ENCODE peak calls at places on chromosomes 11 and 22, in eight cellular contexts. One of them, this sample, is unnamed.

GRCh38 chr22:46576556-46577351 is 39.3 kb upstream of the CELSR1 start:
- DNase-seq in lower leg skin: no peak
- DNase-seq in MCF 10A: peak; percentile 30
- DNase-seq in progenitor cell of endocrine pancreas: peak; percentile 34
- DNase-seq in GM20000: peak; percentile 96
- DNase-seq in DND-41: peak; percentile 70
- DNase-seq in tibial nerve: no peak
- DNase-seq in heart right ventricle: no peak
- DNase-seq in this sample: peak; percentile 75

GRCh38 chr11:9139628-9140357 is 48.4 kb upstream of the SCUBE2 start:
- DNase-seq in progenitor cell of endocrine pancreas: no peak
- DNase-seq in DND-41: no peak
- DNase-seq in lower leg skin: no peak
- DNase-seq in tibial nerve: no peak
- DNase-seq in heart right ventricle: no peak
- DNase-seq in GM20000: no peak
- DNase-seq in MCF 10A: no peak
- DNase-seq in this sample: no peak

GRCh38 chr22:47225931-47226633 is 463.6 kb downstream of the TBC1D22A start:
- DNase-seq in heart right ventricle: no peak
- DNase-seq in progenitor cell of endocrine pancreas: peak; percentile 2
- DNase-seq in MCF 10A: no peak
- DNase-seq in tibial nerve: no peak
- DNase-seq in DND-41: no peak
- DNase-seq in GM20000: no peak
- DNase-seq in lower leg skin: no peak
- DNase-seq in this sample: no peak

GRCh38 chr11:30774451-30774850 is 188.3 kb upstream of the MPPED2 start:
- DNase-seq in lower leg skin: no peak
- DNase-seq in heart right ventricle: no peak
- DNase-seq in DND-41: no peak
- DNase-seq in GM20000: no peak
- DNase-seq in MCF 10A: no peak
- DNase-seq in tibial nerve: no peak
- DNase-seq in progenitor cell of endocrine pancreas: no peak
- DNase-seq in this sample: peak; percentile 47

GRCh38 chr11:130600139-130600538 is 151.7 kb downstream of the ADAMTS15 start:
- DNase-seq in progenitor cell of endocrine pancreas: no peak
- DNase-seq in tibial nerve: no peak
- DNase-seq in lower leg skin: no peak
- DNase-seq in heart right ventricle: no peak
- DNase-seq in GM20000: no peak
- DNase-seq in MCF 10A: no peak
- DNase-seq in DND-41: no peak
- DNase-seq in this sample: no peak

GRCh38 chr11:116072776-116073175 is 568.6 kb upstream of the CADM1 start:
- DNase-seq in tibial nerve: no peak
- DNase-seq in heart right ventricle: no peak
- DNase-seq in DND-41: peak; percentile 5
- DNase-seq in progenitor cell of endocrine pancreas: no peak
- DNase-seq in lower leg skin: no peak
- DNase-seq in GM20000: no peak
- DNase-seq in MCF 10A: no peak
- DNase-seq in this sample: peak; percentile 32

GRCh38 chr22:45170001-45170466 is 6.3 kb downstream of the NUP50 start:
- DNase-seq in lower leg skin: no peak
- DNase-seq in tibial nerve: no peak
- DNase-seq in heart right ventricle: no peak
- DNase-seq in MCF 10A: no peak
- DNase-seq in DND-41: no peak
- DNase-seq in GM20000: no peak
- DNase-seq in progenitor cell of endocrine pancreas: no peak
- DNase-seq in this sample: no peak

GRCh38 chr11:134479206-134479955 is 67.3 kb upstream of the B3GAT1 start:
- DNase-seq in DND-41: no peak
- DNase-seq in lower leg skin: no peak
- DNase-seq in GM20000: no peak
- DNase-seq in heart right ventricle: no peak
- DNase-seq in tibial nerve: no peak
- DNase-seq in progenitor cell of endocrine pancreas: no peak
- DNase-seq in MCF 10A: no peak
- DNase-seq in this sample: no peak

GRCh38 chr11:2427721-2428321 is 16.5 kb downstream of the TRPM5 start:
- DNase-seq in progenitor cell of endocrine pancreas: no peak
- DNase-seq in heart right ventricle: no peak
- DNase-seq in tibial nerve: no peak
- DNase-seq in MCF 10A: no peak
- DNase-seq in GM20000: no peak
- DNase-seq in DND-41: no peak
- DNase-seq in lower leg skin: no peak
- DNase-seq in this sample: no peak

GRCh38 chr11:86483591-86484163 is 109.0 kb downstream of the CCDC81 start:
- DNase-seq in DND-41: no peak
- DNase-seq in tibial nerve: no peak
- DNase-seq in progenitor cell of endocrine pancreas: no peak
- DNase-seq in heart right ventricle: no peak
- DNase-seq in MCF 10A: no peak
- DNase-seq in GM20000: no peak
- DNase-seq in lower leg skin: peak; percentile 33
- DNase-seq in this sample: no peak

GRCh38 chr11:12723410-12724297 is 49.4 kb downstream of the TEAD1 start:
- DNase-seq in lower leg skin: peak; percentile 44
- DNase-seq in heart right ventricle: no peak
- DNase-seq in progenitor cell of endocrine pancreas: no peak
- DNase-seq in DND-41: no peak
- DNase-seq in MCF 10A: peak; percentile 48
- DNase-seq in GM20000: no peak
- DNase-seq in tibial nerve: no peak
- DNase-seq in this sample: no peak

GRCh38 chr11:113505046-113505445 is 29.8 kb upstream of the DRD2 start:
- DNase-seq in heart right ventricle: no peak
- DNase-seq in MCF 10A: no peak
- DNase-seq in lower leg skin: no peak
- DNase-seq in progenitor cell of endocrine pancreas: no peak
- DNase-seq in GM20000: no peak
- DNase-seq in tibial nerve: no peak
- DNase-seq in DND-41: no peak
- DNase-seq in this sample: no peak

GRCh38 chr11:110311783-110312578 is 15.6 kb upstream of the RDX start:
- DNase-seq in heart right ventricle: no peak
- DNase-seq in GM20000: no peak
- DNase-seq in lower leg skin: no peak
- DNase-seq in DND-41: no peak
- DNase-seq in progenitor cell of endocrine pancreas: no peak
- DNase-seq in tibial nerve: no peak
- DNase-seq in MCF 10A: peak; percentile 57
- DNase-seq in this sample: no peak

GRCh38 chr11:64876226-64876750 is 2.1 kb downstream of the EHD1 start:
- DNase-seq in MCF 10A: no peak
- DNase-seq in heart right ventricle: no peak
- DNase-seq in lower leg skin: no peak
- DNase-seq in tibial nerve: no peak
- DNase-seq in GM20000: no peak
- DNase-seq in DND-41: no peak
- DNase-seq in progenitor cell of endocrine pancreas: no peak
- DNase-seq in this sample: no peak

GRCh38 chr11:61480261-61480660 is 28.3 kb upstream of the LRRC10B start:
- DNase-seq in GM20000: no peak
- DNase-seq in lower leg skin: no peak
- DNase-seq in MCF 10A: no peak
- DNase-seq in progenitor cell of endocrine pancreas: no peak
- DNase-seq in heart right ventricle: no peak
- DNase-seq in tibial nerve: no peak
- DNase-seq in DND-41: no peak
- DNase-seq in this sample: no peak

GRCh38 chr11:83666149-83666548 is 380.0 kb upstream of the CCDC90B start:
- DNase-seq in tibial nerve: no peak
- DNase-seq in lower leg skin: no peak
- DNase-seq in MCF 10A: no peak
- DNase-seq in progenitor cell of endocrine pancreas: no peak
- DNase-seq in heart right ventricle: no peak
- DNase-seq in DND-41: no peak
- DNase-seq in GM20000: no peak
- DNase-seq in this sample: no peak

GRCh38 chr11:26583550-26583949 is 11.5 kb upstream of the MUC15 start:
- DNase-seq in lower leg skin: peak; percentile 69
- DNase-seq in progenitor cell of endocrine pancreas: no peak
- DNase-seq in heart right ventricle: no peak
- DNase-seq in GM20000: no peak
- DNase-seq in DND-41: no peak
- DNase-seq in MCF 10A: peak; percentile 92
- DNase-seq in tibial nerve: no peak
- DNase-seq in this sample: no peak

GRCh38 chr11:22879615-22880014 is 19.3 kb upstream of the CCDC179 start:
- DNase-seq in tibial nerve: no peak
- DNase-seq in DND-41: no peak
- DNase-seq in progenitor cell of endocrine pancreas: no peak
- DNase-seq in heart right ventricle: no peak
- DNase-seq in lower leg skin: no peak
- DNase-seq in GM20000: no peak
- DNase-seq in MCF 10A: no peak
- DNase-seq in this sample: no peak

GRCh38 chr11:3155691-3156258 is 9.3 kb downstream of the OSBPL5 start:
- DNase-seq in heart right ventricle: no peak
- DNase-seq in GM20000: no peak
- DNase-seq in DND-41: no peak
- DNase-seq in progenitor cell of endocrine pancreas: no peak
- DNase-seq in MCF 10A: no peak
- DNase-seq in lower leg skin: no peak
- DNase-seq in tibial nerve: no peak
- DNase-seq in this sample: peak; percentile 12

GRCh38 chr22:18152519-18152918 is 2.5 kb downstream of the USP18 start:
- DNase-seq in progenitor cell of endocrine pancreas: no peak
- DNase-seq in tibial nerve: no peak
- DNase-seq in MCF 10A: no peak
- DNase-seq in DND-41: no peak
- DNase-seq in heart right ventricle: no peak
- DNase-seq in GM20000: peak; percentile 92
- DNase-seq in lower leg skin: no peak
- DNase-seq in this sample: no peak

GRCh38 chr11:88179966-88180629 is 4.9 kb upstream of the RAB38 start:
- DNase-seq in heart right ventricle: no peak
- DNase-seq in progenitor cell of endocrine pancreas: no peak
- DNase-seq in DND-41: no peak
- DNase-seq in GM20000: no peak
- DNase-seq in lower leg skin: no peak
- DNase-seq in tibial nerve: no peak
- DNase-seq in MCF 10A: peak; percentile 88
- DNase-seq in this sample: no peak
- TF ChIP-seq CTCF in heart right ventricle: no peak
- TF ChIP-seq CTCF in progenitor cell of endocrine pancreas: peak; percentile 11
- TF ChIP-seq CTCF in DND-41: no peak
- TF ChIP-seq CTCF in GM20000: no peak
- TF ChIP-seq CTCF in lower leg skin: no peak
- TF ChIP-seq CTCF in tibial nerve: no peak
- TF ChIP-seq CTCF in MCF 10A: no peak
- TF ChIP-seq CTCF in this sample: no peak

GRCh38 chr22:29553391-29554224 is at the start of gene THOC5:
- DNase-seq in heart right ventricle: peak; percentile 95
- DNase-seq in MCF 10A: peak; percentile 97
- DNase-seq in progenitor cell of endocrine pancreas: peak; percentile 79
- DNase-seq in lower leg skin: peak; percentile 94
- DNase-seq in DND-41: peak; percentile 93
- DNase-seq in tibial nerve: peak; percentile 89
- DNase-seq in GM20000: peak; percentile 97
- DNase-seq in this sample: peak; percentile 90
- TF ChIP-seq CTCF in heart right ventricle: peak; percentile 86
- TF ChIP-seq CTCF in MCF 10A: peak; percentile 23
- TF ChIP-seq CTCF in progenitor cell of endocrine pancreas: peak; percentile 57
- TF ChIP-seq CTCF in lower leg skin: peak; percentile 32
- TF ChIP-seq CTCF in DND-41: peak; percentile 57
- TF ChIP-seq CTCF in tibial nerve: peak; percentile 55
- TF ChIP-seq CTCF in GM20000: peak; percentile 32
- TF ChIP-seq CTCF in this sample: peak; percentile 45

GRCh38 chr22:23894710-23895598 is 771 bp downstream of the MIF start:
- DNase-seq in GM20000: peak; percentile 84
- DNase-seq in progenitor cell of endocrine pancreas: peak; percentile 69
- DNase-seq in MCF 10A: peak; percentile 88
- DNase-seq in lower leg skin: peak; percentile 55
- DNase-seq in heart right ventricle: peak; percentile 36
- DNase-seq in DND-41: peak; percentile 75
- DNase-seq in tibial nerve: peak; percentile 33
- DNase-seq in this sample: peak; percentile 65
- TF ChIP-seq CTCF in GM20000: peak; percentile 23
- TF ChIP-seq CTCF in progenitor cell of endocrine pancreas: peak; percentile 60
- TF ChIP-seq CTCF in MCF 10A: peak; percentile 41
- TF ChIP-seq CTCF in lower leg skin: no peak
- TF ChIP-seq CTCF in heart right ventricle: no peak
- TF ChIP-seq CTCF in DND-41: peak; percentile 65
- TF ChIP-seq CTCF in tibial nerve: peak; percentile 10
- TF ChIP-seq CTCF in this sample: peak; percentile 36

GRCh38 chr22:26643368-26644100 is 13.9 kb upstream of the MIAT start:
- DNase-seq in MCF 10A: no peak
- DNase-seq in heart right ventricle: no peak
- DNase-seq in progenitor cell of endocrine pancreas: no peak
- DNase-seq in GM20000: no peak
- DNase-seq in DND-41: no peak
- DNase-seq in lower leg skin: no peak
- DNase-seq in tibial nerve: no peak
- DNase-seq in this sample: no peak

GRCh38 chr22:26646158-26646557 is 11.2 kb upstream of the MIAT start:
- DNase-seq in GM20000: no peak
- DNase-seq in progenitor cell of endocrine pancreas: no peak
- DNase-seq in DND-41: no peak
- DNase-seq in lower leg skin: no peak
- DNase-seq in MCF 10A: no peak
- DNase-seq in heart right ventricle: no peak
- DNase-seq in tibial nerve: no peak
- DNase-seq in this sample: no peak

GRCh38 chr22:26648011-26648497 is 9.3 kb upstream of the MIAT start:
- DNase-seq in tibial nerve: no peak
- DNase-seq in heart right ventricle: no peak
- DNase-seq in progenitor cell of endocrine pancreas: no peak
- DNase-seq in MCF 10A: no peak
- DNase-seq in lower leg skin: no peak
- DNase-seq in DND-41: peak; percentile 83
- DNase-seq in GM20000: no peak
- DNase-seq in this sample: peak; percentile 24

DNA sequence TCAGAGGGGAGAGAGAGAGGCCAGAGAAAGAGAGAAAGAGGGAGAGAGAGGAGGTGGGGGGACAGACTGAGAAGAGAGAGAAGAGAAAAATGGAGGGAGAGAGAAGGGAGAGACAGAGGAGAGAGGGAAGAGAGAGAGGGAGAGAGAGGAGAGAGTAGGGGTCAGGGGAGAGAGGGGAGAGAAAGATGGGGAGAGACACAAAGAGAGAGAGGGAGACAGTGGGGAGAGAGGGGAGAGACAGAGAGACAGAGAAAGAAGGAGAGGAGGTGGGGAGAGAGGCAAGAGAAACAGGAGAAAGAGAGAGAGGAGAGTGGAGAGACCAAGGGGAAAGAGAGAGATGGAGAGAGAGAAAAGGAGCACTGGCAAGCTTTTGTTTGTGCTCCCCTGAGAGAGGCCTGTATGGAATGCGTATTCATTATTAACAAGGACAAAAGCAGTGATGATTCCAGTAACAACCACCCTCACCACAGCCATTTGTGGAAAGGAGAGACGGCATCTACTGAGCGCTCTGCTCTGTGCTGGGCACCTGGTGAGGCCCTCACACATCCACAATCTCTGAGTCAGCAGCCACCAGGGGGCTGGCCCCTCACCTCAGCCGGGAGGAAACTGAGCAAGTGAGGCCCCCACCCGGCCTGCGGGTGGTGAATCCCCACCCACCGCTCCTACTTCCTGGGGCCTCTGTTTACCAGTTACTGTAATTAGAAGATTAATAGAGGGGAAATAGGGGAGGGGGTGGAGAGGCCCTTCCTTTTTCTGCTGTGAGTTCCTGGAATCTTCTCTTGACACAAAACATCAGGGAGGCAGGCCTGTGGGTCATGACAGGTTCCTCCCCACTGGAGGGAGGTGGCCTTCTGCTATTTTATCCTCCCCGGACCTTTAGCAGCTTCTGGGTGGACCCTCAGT is 14.7 kb upstream of the MIAT start:
- DNase-seq in progenitor cell of endocrine pancreas: no peak
- DNase-seq in DND-41: peak; percentile 94
- DNase-seq in lower leg skin: no peak
- DNase-seq in heart right ventricle: peak; percentile 29
- DNase-seq in MCF 10A: no peak
- DNase-seq in GM20000: peak; percentile 69
- DNase-seq in tibial nerve: no peak
- DNase-seq in this sample: no peak
- TF ChIP-seq CTCF in progenitor cell of endocrine pancreas: peak; percentile 13
- TF ChIP-seq CTCF in DND-41: peak; percentile 63
- TF ChIP-seq CTCF in lower leg skin: no peak
- TF ChIP-seq CTCF in heart right ventricle: peak; percentile 27
- TF ChIP-seq CTCF in MCF 10A: no peak
- TF ChIP-seq CTCF in GM20000: no peak
- TF ChIP-seq CTCF in tibial nerve: no peak
- TF ChIP-seq CTCF in this sample: no peak

This sample was measured in nephron progenitor cell.